ENCODE peak calls at places on chromosomes 13 and 19, in ten cellular contexts. J, U, Y, V, I, A, M, O, T and L are unnamed samples.

GRCh38 chr19:44758596-44758995 is 10.1 kb downstream of the BCL3 start:
- DNase-seq in Y (no peak), A (no peak), I (no peak), V (no peak), O (peak), U (no peak), J (no peak), T (no peak), M (no peak), L (no peak)

GRCh38 chr19:13023666-13024065 is 28.4 kb downstream of the NFIX start:
- DNase-seq in Y (no peak), J (no peak), M (no peak), U (no peak), I (no peak), O (no peak), A (no peak), V (peak), T (no peak), L (no peak)

GRCh38 chr19:58317481-58318072 is 9.2 kb upstream of the ZSCAN22 start:
- DNase-seq in J (no peak), I (no peak), V (peak), U (no peak), Y (no peak), O (peak), T (no peak), M (no peak), A (peak), L (no peak)

GRCh38 chr13:51802601-51803000 is 1.4 kb downstream of the DHRS12 start:
- DNase-seq in I (no peak), Y (no peak), T (no peak), J (no peak), U (no peak), M (no peak), O (no peak), V (no peak), A (no peak), L (no peak)

GRCh38 chr13:20671789-20672188 is 31.7 kb upstream of the IL17D start:
- DNase-seq in M (no peak), V (no peak), I (no peak), J (peak), U (no peak), Y (no peak), A (no peak), O (no peak), T (no peak), L (no peak)

GRCh38 chr19:52140077-52140710 is 456 bp upstream of the ZNF616 start:
- DNase-seq in A (no peak), T (no peak), U (no peak), I (no peak), V (no peak), J (no peak), Y (no peak), M (no peak), O (no peak), L (no peak)

GRCh38 chr19:1094655-1094977 is 559 bp downstream of the POLR2E start:
- DNase-seq in T (no peak), A (no peak), I (no peak), M (no peak), Y (no peak), O (no peak), J (no peak), V (no peak), U (no peak), L (no peak)

GRCh38 chr13:31131470-31131961 is 30.2 kb downstream of the HSPH1 start:
- DNase-seq in M (no peak), J (no peak), I (no peak), A (no peak), Y (no peak), U (no peak), V (no peak), O (no peak), T (no peak), L (no peak)

GRCh38 chr13:90585392-90585791 is 762.1 kb upstream of the MIR17HG start:
- DNase-seq in T (no peak), A (no peak), I (no peak), J (no peak), U (no peak), Y (no peak), V (no peak), O (no peak), M (no peak), L (no peak)

GRCh38 chr13:40471911-40472310 is 194.5 kb downstream of the FOXO1 start:
- DNase-seq in O (no peak), A (no peak), V (no peak), T (no peak), I (no peak), J (no peak), U (no peak), Y (no peak), M (no peak), L (no peak)